ENCODE peak calls at places on chromosome 1, in seven cellular contexts. V, X, W, R, H, T and C are unnamed samples.

GRCh38 chr1:215417122-215417521 is 150.0 kb upstream of the KCTD3 start:
- DNase-seq in V (no peak), X (no peak), W (no peak), R (peak), H (no peak), T (no peak), C (no peak)

GRCh38 chr1:143691400-143691891 is 280.3 kb downstream of the FAM72C start:
- DNase-seq in V (no peak), X (no peak), W (no peak), R (no peak), H (no peak), T (no peak), C (no peak)

GRCh38 chr1:12580054-12580887 is 37.7 kb downstream of the DHRS3 start:
- DNase-seq in V (no peak), X (peak), W (no peak), R (no peak), H (no peak), T (no peak), C (no peak)

GRCh38 chr1:74334147-74334546 is 99.0 kb downstream of the TNNI3K start:
- DNase-seq in V (no peak), X (no peak), W (no peak), R (no peak), H (peak), T (no peak), C (no peak)

GRCh38 chr1:98661544-98662353 is at the start of gene SNX7:
- DNase-seq in V (peak), X (peak), W (peak), R (peak), H (peak), T (peak), C (peak)

GRCh38 chr1:941027-941587 is 17.4 kb downstream of the SAMD11 start:
- DNase-seq in V (no peak), X (no peak), W (no peak), R (no peak), H (no peak), T (no peak), C (no peak)

GRCh38 chr1:81662913-81663526 is 137.7 kb upstream of the ADGRL2 start:
- DNase-seq in V (no peak), X (no peak), W (no peak), R (no peak), H (no peak), T (no peak), C (no peak)

GRCh38 chr1:39229504-39229903 is 25.0 kb downstream of the MACF1 start:
- DNase-seq in V (no peak), X (no peak), W (no peak), R (no peak), H (no peak), T (no peak), C (no peak)

GRCh38 chr1:197736689-197737088 is 38.6 kb downstream of the DENND1B start:
- DNase-seq in V (no peak), X (peak), W (no peak), R (peak), H (no peak), T (no peak), C (no peak)

GRCh38 chr1:1004780-1005697 is 5.1 kb upstream of the HES4 start:
- DNase-seq in V (peak), X (no peak), W (no peak), R (no peak), H (peak), T (peak), C (peak)

GRCh38 chr1:84442256-84442655 is 36.8 kb upstream of the RPF1 start:
- DNase-seq in V (no peak), X (peak), W (no peak), R (peak), H (peak), T (peak), C (no peak)
- TF ChIP-seq CTCF in V (no peak), X (peak), W (peak), R (peak), H (peak), T (no peak), C (no peak)

GRCh38 chr1:22588899-22589422 is 25.7 kb downstream of the EPHA8 start:
- DNase-seq in V (no peak), X (no peak), W (no peak), R (no peak), H (no peak), T (no peak), C (no peak)

GRCh38 chr1:22584970-22585369 is 21.7 kb downstream of the EPHA8 start:
- DNase-seq in V (no peak), X (no peak), W (no peak), R (no peak), H (no peak), T (no peak), C (no peak)

GRCh38 chr1:22587247-22587646 is 24.0 kb downstream of the EPHA8 start:
- DNase-seq in V (no peak), X (no peak), W (no peak), R (no peak), H (no peak), T (no peak), C (no peak)

GRCh38 chr1:22585471-22585870 is 22.2 kb downstream of the EPHA8 start:
- DNase-seq in V (no peak), X (no peak), W (no peak), R (no peak), H (no peak), T (no peak), C (no peak)

DNA sequence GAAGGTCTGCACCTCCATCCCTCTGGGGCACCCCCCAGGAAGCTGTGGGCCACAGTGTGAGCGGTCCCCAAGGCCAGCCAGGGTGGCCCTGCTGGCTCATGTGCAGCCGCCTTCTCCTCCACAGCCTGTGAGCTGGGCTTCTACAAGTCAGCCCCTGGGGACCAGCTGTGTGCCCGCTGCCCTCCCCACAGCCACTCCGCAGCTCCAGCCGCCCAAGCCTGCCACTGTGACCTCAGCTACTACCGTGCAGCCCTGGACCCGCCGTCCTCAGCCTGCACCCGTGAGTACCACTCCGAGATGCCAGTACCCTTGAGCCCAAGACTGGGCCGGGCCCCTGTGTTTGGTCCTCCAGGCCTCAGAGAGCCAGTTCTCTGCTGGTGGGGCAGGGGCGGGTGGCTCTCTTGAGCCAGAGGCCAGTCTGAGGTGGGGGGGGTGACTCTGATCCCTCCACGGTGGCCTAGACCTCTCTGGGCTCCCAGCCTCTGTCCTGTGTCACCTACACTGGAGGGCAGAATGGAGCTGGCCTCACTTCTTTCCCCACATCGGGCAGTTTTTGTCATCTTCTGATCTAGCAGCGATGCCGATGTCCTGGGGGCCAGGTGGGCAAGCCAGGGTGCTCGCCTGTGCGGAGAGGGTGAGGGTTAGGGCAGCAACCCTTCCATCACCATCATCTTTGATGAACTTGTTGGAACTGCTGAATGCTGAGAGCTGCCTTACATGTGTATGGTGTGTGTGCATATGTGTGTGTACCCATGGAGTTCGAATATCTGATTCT is 23.3 kb downstream of the EPHA8 start:
- DNase-seq in V (no peak), X (no peak), W (no peak), R (no peak), H (no peak), T (no peak), C (no peak)
- TF ChIP-seq CTCF in V (no peak), X (no peak), W (no peak), R (no peak), H (no peak), T (no peak), C (no peak)

DNA sequence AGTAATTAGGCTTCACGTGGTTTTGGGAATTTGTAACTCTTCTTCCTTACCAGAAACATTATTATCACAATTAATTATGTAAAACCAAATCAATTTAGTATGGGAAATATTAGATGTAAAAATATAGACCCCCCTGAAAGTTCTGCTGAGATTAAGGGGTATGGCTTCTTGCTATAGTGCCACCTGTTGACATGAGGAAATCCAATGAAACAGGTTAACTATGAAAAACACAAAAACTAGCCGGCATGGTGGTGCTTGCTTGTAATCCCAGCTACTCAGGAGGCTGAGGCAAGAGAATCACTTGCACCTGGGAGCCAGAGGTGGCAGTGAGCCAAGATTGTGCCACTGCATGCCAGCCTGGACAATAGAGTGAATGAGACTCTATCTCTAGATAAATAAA is 49.2 kb downstream of the MAP3K21 start:
- DNase-seq in V (no peak), X (no peak), W (no peak), R (no peak), H (no peak), T (peak), C (no peak)
- TF ChIP-seq CTCF in V (no peak), X (no peak), W (no peak), R (no peak), H (no peak), T (peak), C (no peak)

GRCh38 chr1:41779350-41779749 is 139.4 kb downstream of the HIVEP3 start:
- DNase-seq in V (no peak), X (no peak), W (no peak), R (no peak), H (no peak), T (no peak), C (no peak)
- TF ChIP-seq CTCF in V (no peak), X (peak), W (peak), R (no peak), H (peak), T (no peak), C (peak)

DNA sequence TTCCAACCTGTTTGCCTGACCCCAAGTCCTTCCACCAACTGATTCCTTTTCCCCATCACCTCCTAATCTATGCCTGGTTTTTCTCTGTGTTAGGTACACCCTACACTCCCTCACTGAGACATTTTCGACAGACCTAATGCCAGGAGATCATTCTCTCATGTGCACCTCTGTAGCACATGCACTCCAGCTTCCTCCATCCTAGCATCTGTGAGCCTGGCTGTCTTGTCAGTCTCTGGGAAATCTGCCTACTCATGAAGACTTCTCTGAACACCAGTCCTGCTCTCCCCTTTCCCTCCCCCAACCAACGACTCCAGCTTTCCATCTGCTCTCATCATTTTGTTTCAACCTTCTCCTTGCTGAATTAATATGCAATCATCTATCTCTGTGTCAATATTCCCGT is 987 bp downstream of the MED8 start:
- DNase-seq in V (no peak), X (no peak), W (no peak), R (no peak), H (no peak), T (no peak), C (no peak)
- TF ChIP-seq CTCF in V (no peak), X (no peak), W (no peak), R (no peak), H (no peak), T (no peak), C (no peak)

GRCh38 chr1:156451486-156452184 is 48.9 kb downstream of the MEF2D start:
- DNase-seq in V (no peak), X (no peak), W (no peak), R (no peak), H (no peak), T (no peak), C (no peak)
- TF ChIP-seq CTCF in V (no peak), X (no peak), W (no peak), R (no peak), H (no peak), T (no peak), C (no peak)